ENCODE peak calls at places on chromosomes 4 and X, in ten cellular contexts. S, M, J, A, W, L, Z, I, G and O are unnamed samples.

GRCh38 chrX:47991263-47992092 is 12.3 kb downstream of the ZNF182 start:
- DNase-seq in L (peak), Z (peak), G (no peak), J (no peak), I (no peak), W (peak), A (no peak), S (peak), M (peak), O (peak)

GRCh38 chr4:24235609-24236008 is 345.8 kb upstream of the PPARGC1A start:
- DNase-seq in M (no peak), Z (no peak), A (no peak), G (no peak), W (no peak), I (no peak), J (no peak), S (no peak), L (no peak), O (no peak)

GRCh38 chr4:128450326-128451120 is 162.9 kb upstream of the PGRMC2 start:
- DNase-seq in J (no peak), A (no peak), I (no peak), S (no peak), M (peak), W (no peak), G (no peak), Z (no peak), L (peak), O (no peak)

GRCh38 chr4:173519130-173520101 is 10.6 kb downstream of the HAND2 start:
- DNase-seq in L (peak), G (no peak), J (no peak), M (no peak), A (peak), S (no peak), W (no peak), I (no peak), Z (no peak), O (no peak)

GRCh38 chr4:153014460-153014859 is 78.3 kb downstream of the FHDC1 start:
- DNase-seq in S (no peak), G (no peak), I (no peak), A (no peak), W (peak), M (peak), Z (peak), J (no peak), L (peak), O (no peak)

GRCh38 chr4:6873291-6873690 is 36.3 kb upstream of the TBC1D14 start:
- DNase-seq in I (no peak), G (no peak), J (no peak), A (no peak), L (peak), Z (peak), S (no peak), W (no peak), M (peak), O (no peak)

GRCh38 chrX:1389181-1389992 is 2.5 kb downstream of the SLC25A6 start:
- DNase-seq in W (no peak), S (no peak), A (no peak), Z (no peak), M (no peak), G (no peak), L (no peak), J (no peak), I (no peak), O (no peak)

GRCh38 chrX:72714471-72714916 is 388 bp upstream of the PHKA1 start:
- DNase-seq in I (peak), S (no peak), G (no peak), M (peak), Z (peak), A (peak), L (peak), W (peak), J (no peak), O (peak)

GRCh38 chr4:105594094-105595010 is 41.9 kb downstream of the ARHGEF38 start:
- DNase-seq in S (no peak), W (no peak), A (peak), G (no peak), L (no peak), M (peak), J (no peak), Z (no peak), I (no peak), O (no peak)